ENCODE peak calls at places on chromosomes 6 and 20, in nine cellular contexts. One of them, this sample, is unnamed.

GRCh38 chr6:67345946-67346345 is 1289.1 kb upstream of the ADGRB3 start:
- DNase-seq in NCI-H1417: peak; percentile 72
- DNase-seq in HFFc6: no peak
- DNase-seq in amygdala: no peak
- DNase-seq in iris pigment epithelial cell: peak; percentile 26
- DNase-seq in CD4-positive, CD25-positive, alpha-beta regulatory T cell: no peak
- DNase-seq in HT-29: no peak
- DNase-seq in activated T-helper 1 cell treated with anti-CD3 and anti-CD28 coated beads, Interleukin-2, amount 50 U/mL, for 16 hours: no peak
- DNase-seq in lower leg skin: no peak
- DNase-seq in this sample: no peak

GRCh38 chr20:53621482-53622246 is 28.0 kb upstream of the ZNF217 start:
- DNase-seq in NCI-H1417: no peak
- DNase-seq in HFFc6: peak; percentile 94
- DNase-seq in amygdala: no peak
- DNase-seq in iris pigment epithelial cell: peak; percentile 87
- DNase-seq in CD4-positive, CD25-positive, alpha-beta regulatory T cell: no peak
- DNase-seq in HT-29: peak; percentile 93
- DNase-seq in activated T-helper 1 cell treated with anti-CD3 and anti-CD28 coated beads, Interleukin-2, amount 50 U/mL, for 16 hours: no peak
- DNase-seq in lower leg skin: peak; percentile 92
- DNase-seq in this sample: no peak

GRCh38 chr6:14016432-14016831 is 91.7 kb downstream of the RNF182 start:
- DNase-seq in NCI-H1417: no peak
- DNase-seq in HFFc6: no peak
- DNase-seq in amygdala: no peak
- DNase-seq in iris pigment epithelial cell: no peak
- DNase-seq in CD4-positive, CD25-positive, alpha-beta regulatory T cell: no peak
- DNase-seq in HT-29: no peak
- DNase-seq in activated T-helper 1 cell treated with anti-CD3 and anti-CD28 coated beads, Interleukin-2, amount 50 U/mL, for 16 hours: no peak
- DNase-seq in lower leg skin: no peak
- DNase-seq in this sample: no peak

GRCh38 chr6:16045238-16045637 is 83.6 kb upstream of the MYLIP start:
- DNase-seq in NCI-H1417: no peak
- DNase-seq in HFFc6: no peak
- DNase-seq in amygdala: no peak
- DNase-seq in iris pigment epithelial cell: no peak
- DNase-seq in CD4-positive, CD25-positive, alpha-beta regulatory T cell: no peak
- DNase-seq in HT-29: no peak
- DNase-seq in activated T-helper 1 cell treated with anti-CD3 and anti-CD28 coated beads, Interleukin-2, amount 50 U/mL, for 16 hours: no peak
- DNase-seq in lower leg skin: no peak
- DNase-seq in this sample: no peak

GRCh38 chr6:101666256-101666655 is 272.7 kb downstream of the GRIK2 start:
- DNase-seq in NCI-H1417: no peak
- DNase-seq in HFFc6: peak; percentile 78
- DNase-seq in amygdala: no peak
- DNase-seq in iris pigment epithelial cell: peak; percentile 67
- DNase-seq in CD4-positive, CD25-positive, alpha-beta regulatory T cell: no peak
- DNase-seq in HT-29: no peak
- DNase-seq in activated T-helper 1 cell treated with anti-CD3 and anti-CD28 coated beads, Interleukin-2, amount 50 U/mL, for 16 hours: no peak
- DNase-seq in lower leg skin: no peak
- DNase-seq in this sample: no peak

GRCh38 chr6:149904661-149905370 is 6.9 kb upstream of the RAET1E start:
- DNase-seq in NCI-H1417: peak; percentile 26
- DNase-seq in HFFc6: no peak
- DNase-seq in amygdala: no peak
- DNase-seq in iris pigment epithelial cell: no peak
- DNase-seq in CD4-positive, CD25-positive, alpha-beta regulatory T cell: no peak
- DNase-seq in HT-29: no peak
- DNase-seq in activated T-helper 1 cell treated with anti-CD3 and anti-CD28 coated beads, Interleukin-2, amount 50 U/mL, for 16 hours: no peak
- DNase-seq in lower leg skin: peak; percentile 71
- DNase-seq in this sample: no peak

GRCh38 chr6:159577564-159577963 is 115.5 kb downstream of the SOD2 start:
- DNase-seq in NCI-H1417: no peak
- DNase-seq in HFFc6: no peak
- DNase-seq in amygdala: no peak
- DNase-seq in iris pigment epithelial cell: peak; percentile 4
- DNase-seq in CD4-positive, CD25-positive, alpha-beta regulatory T cell: no peak
- DNase-seq in HT-29: no peak
- DNase-seq in activated T-helper 1 cell treated with anti-CD3 and anti-CD28 coated beads, Interleukin-2, amount 50 U/mL, for 16 hours: no peak
- DNase-seq in lower leg skin: no peak
- DNase-seq in this sample: no peak

GRCh38 chr20:59007758-59008511 is 881 bp upstream of the CTSZ start:
- DNase-seq in NCI-H1417: no peak
- DNase-seq in HFFc6: no peak
- DNase-seq in amygdala: no peak
- DNase-seq in iris pigment epithelial cell: no peak
- DNase-seq in CD4-positive, CD25-positive, alpha-beta regulatory T cell: no peak
- DNase-seq in HT-29: no peak
- DNase-seq in activated T-helper 1 cell treated with anti-CD3 and anti-CD28 coated beads, Interleukin-2, amount 50 U/mL, for 16 hours: no peak
- DNase-seq in lower leg skin: peak; percentile 91
- DNase-seq in this sample: peak; percentile 89

GRCh38 chr6:22892452-22892851 is 323.1 kb downstream of the HDGFL1 start:
- DNase-seq in NCI-H1417: no peak
- DNase-seq in HFFc6: peak; percentile 96
- DNase-seq in amygdala: no peak
- DNase-seq in iris pigment epithelial cell: peak; percentile 98
- DNase-seq in CD4-positive, CD25-positive, alpha-beta regulatory T cell: no peak
- DNase-seq in HT-29: no peak
- DNase-seq in activated T-helper 1 cell treated with anti-CD3 and anti-CD28 coated beads, Interleukin-2, amount 50 U/mL, for 16 hours: no peak
- DNase-seq in lower leg skin: no peak
- DNase-seq in this sample: no peak

GRCh38 chr6:111552241-111552744 is 53.4 kb downstream of the TRAF3IP2 start:
- DNase-seq in NCI-H1417: no peak
- DNase-seq in HFFc6: peak; percentile 94
- DNase-seq in amygdala: peak; percentile 79
- DNase-seq in iris pigment epithelial cell: peak; percentile 93
- DNase-seq in CD4-positive, CD25-positive, alpha-beta regulatory T cell: no peak
- DNase-seq in HT-29: peak; percentile 52
- DNase-seq in activated T-helper 1 cell treated with anti-CD3 and anti-CD28 coated beads, Interleukin-2, amount 50 U/mL, for 16 hours: no peak
- DNase-seq in lower leg skin: peak; percentile 91
- DNase-seq in this sample: no peak

GRCh38 chr6:119173249-119174084 is 95.0 kb upstream of the FAM184A start:
- DNase-seq in NCI-H1417: peak; percentile 4
- DNase-seq in HFFc6: no peak
- DNase-seq in amygdala: no peak
- DNase-seq in iris pigment epithelial cell: no peak
- DNase-seq in CD4-positive, CD25-positive, alpha-beta regulatory T cell: no peak
- DNase-seq in HT-29: no peak
- DNase-seq in activated T-helper 1 cell treated with anti-CD3 and anti-CD28 coated beads, Interleukin-2, amount 50 U/mL, for 16 hours: no peak
- DNase-seq in lower leg skin: no peak
- DNase-seq in this sample: no peak

GRCh38 chr6:125296461-125296860 is 5.3 kb downstream of the HDDC2 start:
- DNase-seq in NCI-H1417: no peak
- DNase-seq in HFFc6: no peak
- DNase-seq in amygdala: no peak
- DNase-seq in iris pigment epithelial cell: no peak
- DNase-seq in CD4-positive, CD25-positive, alpha-beta regulatory T cell: no peak
- DNase-seq in HT-29: no peak
- DNase-seq in activated T-helper 1 cell treated with anti-CD3 and anti-CD28 coated beads, Interleukin-2, amount 50 U/mL, for 16 hours: no peak
- DNase-seq in lower leg skin: no peak
- DNase-seq in this sample: no peak

GRCh38 chr6:54717849-54718455 is 128.6 kb upstream of the FAM83B start:
- DNase-seq in NCI-H1417: peak; percentile 93
- DNase-seq in HFFc6: peak; percentile 20
- DNase-seq in amygdala: no peak
- DNase-seq in iris pigment epithelial cell: peak; percentile 37
- DNase-seq in CD4-positive, CD25-positive, alpha-beta regulatory T cell: peak; percentile 15
- DNase-seq in HT-29: peak; percentile 97
- DNase-seq in activated T-helper 1 cell treated with anti-CD3 and anti-CD28 coated beads, Interleukin-2, amount 50 U/mL, for 16 hours: no peak
- DNase-seq in lower leg skin: peak; percentile 86
- DNase-seq in this sample: peak; percentile 7

GRCh38 chr6:106119526-106119925 is 33.4 kb downstream of the PRDM1 start:
- DNase-seq in NCI-H1417: no peak
- DNase-seq in HFFc6: no peak
- DNase-seq in amygdala: no peak
- DNase-seq in iris pigment epithelial cell: no peak
- DNase-seq in CD4-positive, CD25-positive, alpha-beta regulatory T cell: no peak
- DNase-seq in HT-29: peak; percentile 92
- DNase-seq in activated T-helper 1 cell treated with anti-CD3 and anti-CD28 coated beads, Interleukin-2, amount 50 U/mL, for 16 hours: no peak
- DNase-seq in lower leg skin: peak; percentile 80
- DNase-seq in this sample: no peak

GRCh38 chr6:44268095-44268628 is 2.1 kb upstream of the TMEM151B start:
- DNase-seq in NCI-H1417: peak; percentile 82
- DNase-seq in HFFc6: no peak
- DNase-seq in amygdala: no peak
- DNase-seq in iris pigment epithelial cell: peak; percentile 35
- DNase-seq in CD4-positive, CD25-positive, alpha-beta regulatory T cell: peak; percentile 64
- DNase-seq in HT-29: peak; percentile 78
- DNase-seq in activated T-helper 1 cell treated with anti-CD3 and anti-CD28 coated beads, Interleukin-2, amount 50 U/mL, for 16 hours: peak; percentile 34
- DNase-seq in lower leg skin: no peak
- DNase-seq in this sample: peak; percentile 67

GRCh38 chr6:12068899-12069557 is 56.9 kb downstream of the HIVEP1 start:
- DNase-seq in NCI-H1417: peak; percentile 32
- DNase-seq in HFFc6: no peak
- DNase-seq in amygdala: no peak
- DNase-seq in iris pigment epithelial cell: peak; percentile 21
- DNase-seq in CD4-positive, CD25-positive, alpha-beta regulatory T cell: no peak
- DNase-seq in HT-29: peak; percentile 30
- DNase-seq in activated T-helper 1 cell treated with anti-CD3 and anti-CD28 coated beads, Interleukin-2, amount 50 U/mL, for 16 hours: no peak
- DNase-seq in lower leg skin: no peak
- DNase-seq in this sample: no peak

GRCh38 chr6:36443951-36444428 is 1.2 kb downstream of the KCTD20 start:
- DNase-seq in NCI-H1417: peak; percentile 61
- DNase-seq in HFFc6: peak; percentile 15
- DNase-seq in amygdala: no peak
- DNase-seq in iris pigment epithelial cell: peak; percentile 18
- DNase-seq in CD4-positive, CD25-positive, alpha-beta regulatory T cell: peak; percentile 14
- DNase-seq in HT-29: peak; percentile 72
- DNase-seq in activated T-helper 1 cell treated with anti-CD3 and anti-CD28 coated beads, Interleukin-2, amount 50 U/mL, for 16 hours: no peak
- DNase-seq in lower leg skin: no peak
- DNase-seq in this sample: peak; percentile 10

GRCh38 chr20:63556873-63557478 is 3.0 kb downstream of the FNDC11 start:
- DNase-seq in NCI-H1417: no peak
- DNase-seq in HFFc6: no peak
- DNase-seq in amygdala: no peak
- DNase-seq in iris pigment epithelial cell: no peak
- DNase-seq in CD4-positive, CD25-positive, alpha-beta regulatory T cell: no peak
- DNase-seq in HT-29: no peak
- DNase-seq in activated T-helper 1 cell treated with anti-CD3 and anti-CD28 coated beads, Interleukin-2, amount 50 U/mL, for 16 hours: no peak
- DNase-seq in lower leg skin: no peak
- DNase-seq in this sample: no peak

GRCh38 chr20:51508158-51508557 is 34.4 kb downstream of the NFATC2 start:
- DNase-seq in NCI-H1417: no peak
- DNase-seq in HFFc6: no peak
- DNase-seq in amygdala: no peak
- DNase-seq in iris pigment epithelial cell: no peak
- DNase-seq in CD4-positive, CD25-positive, alpha-beta regulatory T cell: no peak
- DNase-seq in HT-29: no peak
- DNase-seq in activated T-helper 1 cell treated with anti-CD3 and anti-CD28 coated beads, Interleukin-2, amount 50 U/mL, for 16 hours: no peak
- DNase-seq in lower leg skin: no peak
- DNase-seq in this sample: no peak

GRCh38 chr20:2700913-2701620 is 8.5 kb downstream of the EBF4 start:
- DNase-seq in NCI-H1417: no peak
- DNase-seq in HFFc6: no peak
- DNase-seq in amygdala: peak; percentile 22
- DNase-seq in iris pigment epithelial cell: no peak
- DNase-seq in CD4-positive, CD25-positive, alpha-beta regulatory T cell: no peak
- DNase-seq in HT-29: no peak
- DNase-seq in activated T-helper 1 cell treated with anti-CD3 and anti-CD28 coated beads, Interleukin-2, amount 50 U/mL, for 16 hours: no peak
- DNase-seq in lower leg skin: no peak
- DNase-seq in this sample: no peak

GRCh38 chr20:50915424-50915823 is 15.8 kb downstream of the ADNP start:
- DNase-seq in NCI-H1417: no peak
- DNase-seq in HFFc6: peak; percentile 46
- DNase-seq in amygdala: no peak
- DNase-seq in iris pigment epithelial cell: peak; percentile 65
- DNase-seq in CD4-positive, CD25-positive, alpha-beta regulatory T cell: no peak
- DNase-seq in HT-29: no peak
- DNase-seq in activated T-helper 1 cell treated with anti-CD3 and anti-CD28 coated beads, Interleukin-2, amount 50 U/mL, for 16 hours: no peak
- DNase-seq in lower leg skin: no peak
- DNase-seq in this sample: no peak

GRCh38 chr6:21873562-21873961 is 280.0 kb downstream of the SOX4 start:
- DNase-seq in NCI-H1417: no peak
- DNase-seq in HFFc6: peak; percentile 91
- DNase-seq in amygdala: no peak
- DNase-seq in iris pigment epithelial cell: peak; percentile 90
- DNase-seq in CD4-positive, CD25-positive, alpha-beta regulatory T cell: no peak
- DNase-seq in HT-29: no peak
- DNase-seq in activated T-helper 1 cell treated with anti-CD3 and anti-CD28 coated beads, Interleukin-2, amount 50 U/mL, for 16 hours: no peak
- DNase-seq in lower leg skin: no peak
- DNase-seq in this sample: no peak

GRCh38 chr6:11025911-11026635 is 18.0 kb downstream of the ELOVL2 start:
- DNase-seq in NCI-H1417: no peak
- DNase-seq in HFFc6: no peak
- DNase-seq in amygdala: no peak
- DNase-seq in iris pigment epithelial cell: no peak
- DNase-seq in CD4-positive, CD25-positive, alpha-beta regulatory T cell: no peak
- DNase-seq in HT-29: no peak
- DNase-seq in activated T-helper 1 cell treated with anti-CD3 and anti-CD28 coated beads, Interleukin-2, amount 50 U/mL, for 16 hours: no peak
- DNase-seq in lower leg skin: no peak
- DNase-seq in this sample: peak; percentile 35

GRCh38 chr6:150719099-150719767 is 119.5 kb downstream of the PLEKHG1 start:
- DNase-seq in NCI-H1417: peak; percentile 35
- DNase-seq in HFFc6: no peak
- DNase-seq in amygdala: no peak
- DNase-seq in iris pigment epithelial cell: no peak
- DNase-seq in CD4-positive, CD25-positive, alpha-beta regulatory T cell: no peak
- DNase-seq in HT-29: no peak
- DNase-seq in activated T-helper 1 cell treated with anti-CD3 and anti-CD28 coated beads, Interleukin-2, amount 50 U/mL, for 16 hours: no peak
- DNase-seq in lower leg skin: no peak
- DNase-seq in this sample: no peak

GRCh38 chr20:11754451-11754850 is 163.2 kb upstream of the BTBD3 start:
- DNase-seq in NCI-H1417: peak; percentile 12
- DNase-seq in HFFc6: no peak
- DNase-seq in amygdala: no peak
- DNase-seq in iris pigment epithelial cell: no peak
- DNase-seq in CD4-positive, CD25-positive, alpha-beta regulatory T cell: no peak
- DNase-seq in HT-29: no peak
- DNase-seq in activated T-helper 1 cell treated with anti-CD3 and anti-CD28 coated beads, Interleukin-2, amount 50 U/mL, for 16 hours: no peak
- DNase-seq in lower leg skin: no peak
- DNase-seq in this sample: no peak

GRCh38 chr6:30238178-30238795 is 25.1 kb upstream of the TRIM26 start:
- DNase-seq in NCI-H1417: peak; percentile 4
- DNase-seq in HFFc6: peak; percentile 21
- DNase-seq in amygdala: no peak
- DNase-seq in iris pigment epithelial cell: peak; percentile 19
- DNase-seq in CD4-positive, CD25-positive, alpha-beta regulatory T cell: peak; percentile 26
- DNase-seq in HT-29: peak; percentile 52
- DNase-seq in activated T-helper 1 cell treated with anti-CD3 and anti-CD28 coated beads, Interleukin-2, amount 50 U/mL, for 16 hours: no peak
- DNase-seq in lower leg skin: no peak
- DNase-seq in this sample: peak; percentile 44

GRCh38 chr20:62640870-62641748 is 1.2 kb upstream of the SLCO4A1 start:
- DNase-seq in NCI-H1417: no peak
- DNase-seq in HFFc6: no peak
- DNase-seq in amygdala: no peak
- DNase-seq in iris pigment epithelial cell: no peak
- DNase-seq in CD4-positive, CD25-positive, alpha-beta regulatory T cell: no peak
- DNase-seq in HT-29: no peak
- DNase-seq in activated T-helper 1 cell treated with anti-CD3 and anti-CD28 coated beads, Interleukin-2, amount 50 U/mL, for 16 hours: no peak
- DNase-seq in lower leg skin: no peak
- DNase-seq in this sample: no peak

GRCh38 chr6:39924283-39924682 is 10.0 kb downstream of the MOCS1 start:
- DNase-seq in NCI-H1417: no peak
- DNase-seq in HFFc6: no peak
- DNase-seq in amygdala: no peak
- DNase-seq in iris pigment epithelial cell: no peak
- DNase-seq in CD4-positive, CD25-positive, alpha-beta regulatory T cell: no peak
- DNase-seq in HT-29: no peak
- DNase-seq in activated T-helper 1 cell treated with anti-CD3 and anti-CD28 coated beads, Interleukin-2, amount 50 U/mL, for 16 hours: no peak
- DNase-seq in lower leg skin: no peak
- DNase-seq in this sample: no peak

GRCh38 chr6:22253955-22254655 is 42.7 kb downstream of the PRL start:
- DNase-seq in NCI-H1417: no peak
- DNase-seq in HFFc6: no peak
- DNase-seq in amygdala: no peak
- DNase-seq in iris pigment epithelial cell: no peak
- DNase-seq in CD4-positive, CD25-positive, alpha-beta regulatory T cell: no peak
- DNase-seq in HT-29: no peak
- DNase-seq in activated T-helper 1 cell treated with anti-CD3 and anti-CD28 coated beads, Interleukin-2, amount 50 U/mL, for 16 hours: no peak
- DNase-seq in lower leg skin: no peak
- DNase-seq in this sample: no peak

GRCh38 chr6:168089186-168090063 is 10.4 kb upstream of the FRMD1 start:
- DNase-seq in NCI-H1417: peak; percentile 96
- DNase-seq in HFFc6: no peak
- DNase-seq in amygdala: no peak
- DNase-seq in iris pigment epithelial cell: no peak
- DNase-seq in CD4-positive, CD25-positive, alpha-beta regulatory T cell: no peak
- DNase-seq in HT-29: no peak
- DNase-seq in activated T-helper 1 cell treated with anti-CD3 and anti-CD28 coated beads, Interleukin-2, amount 50 U/mL, for 16 hours: no peak
- DNase-seq in lower leg skin: no peak
- DNase-seq in this sample: no peak

GRCh38 chr6:169974663-169975062 is 223.2 kb downstream of the ERMARD start:
- DNase-seq in NCI-H1417: no peak
- DNase-seq in HFFc6: no peak
- DNase-seq in amygdala: no peak
- DNase-seq in iris pigment epithelial cell: no peak
- DNase-seq in CD4-positive, CD25-positive, alpha-beta regulatory T cell: no peak
- DNase-seq in HT-29: no peak
- DNase-seq in activated T-helper 1 cell treated with anti-CD3 and anti-CD28 coated beads, Interleukin-2, amount 50 U/mL, for 16 hours: no peak
- DNase-seq in lower leg skin: peak; percentile 63
- DNase-seq in this sample: no peak